ENCODE peak calls at places on chromosomes 6 and 20, in ten cellular contexts. One of them, this sample, is unnamed.

GRCh38 chr6:81166770-81167169 is 585.7 kb downstream of the TENT5A start:
- DNase-seq in IMR-90: peak
- DNase-seq in CD4-positive, CD25-positive, alpha-beta regulatory T cell: no peak
- DNase-seq in lower lobe of right lung: no peak
- DNase-seq in ovary: peak
- DNase-seq in Panc1: no peak
- DNase-seq in A549: no peak
- DNase-seq in PC-3: no peak
- DNase-seq in neural progenitor cell: no peak
- DNase-seq in CD4-positive, alpha-beta memory T cell: no peak
- DNase-seq in this sample: no peak

GRCh38 chr6:136250686-136251008 is 536 bp upstream of the MTFR2 start:
- DNase-seq in IMR-90: no peak
- DNase-seq in neural progenitor cell: no peak
- DNase-seq in CD4-positive, alpha-beta memory T cell: no peak
- DNase-seq in lower lobe of right lung: no peak
- DNase-seq in CD4-positive, CD25-positive, alpha-beta regulatory T cell: no peak
- DNase-seq in A549: no peak
- DNase-seq in ovary: no peak
- DNase-seq in PC-3: no peak
- DNase-seq in Panc1: no peak
- DNase-seq in this sample: no peak

GRCh38 chr6:126176266-126176665 is 163.6 kb upstream of the CENPW start:
- DNase-seq in CD4-positive, alpha-beta memory T cell: no peak
- DNase-seq in Panc1: no peak
- DNase-seq in A549: no peak
- DNase-seq in lower lobe of right lung: no peak
- DNase-seq in PC-3: peak
- DNase-seq in neural progenitor cell: peak
- DNase-seq in IMR-90: peak
- DNase-seq in CD4-positive, CD25-positive, alpha-beta regulatory T cell: no peak
- DNase-seq in ovary: no peak
- DNase-seq in this sample: no peak

GRCh38 chr6:112307707-112308106 is 39.4 kb upstream of the RFPL4B start:
- DNase-seq in CD4-positive, alpha-beta memory T cell: no peak
- DNase-seq in CD4-positive, CD25-positive, alpha-beta regulatory T cell: no peak
- DNase-seq in neural progenitor cell: no peak
- DNase-seq in IMR-90: peak
- DNase-seq in PC-3: no peak
- DNase-seq in Panc1: no peak
- DNase-seq in A549: no peak
- DNase-seq in ovary: no peak
- DNase-seq in lower lobe of right lung: no peak
- DNase-seq in this sample: no peak

GRCh38 chr6:163151212-163151611 is 263.3 kb upstream of the QKI start:
- DNase-seq in neural progenitor cell: peak
- DNase-seq in Panc1: no peak
- DNase-seq in CD4-positive, CD25-positive, alpha-beta regulatory T cell: no peak
- DNase-seq in ovary: no peak
- DNase-seq in CD4-positive, alpha-beta memory T cell: no peak
- DNase-seq in IMR-90: no peak
- DNase-seq in A549: no peak
- DNase-seq in PC-3: no peak
- DNase-seq in lower lobe of right lung: no peak
- DNase-seq in this sample: no peak

GRCh38 chr6:125787791-125788190 is 3.0 kb upstream of the NCOA7 start:
- DNase-seq in ovary: peak
- DNase-seq in Panc1: no peak
- DNase-seq in CD4-positive, CD25-positive, alpha-beta regulatory T cell: no peak
- DNase-seq in A549: no peak
- DNase-seq in lower lobe of right lung: no peak
- DNase-seq in neural progenitor cell: no peak
- DNase-seq in PC-3: peak
- DNase-seq in CD4-positive, alpha-beta memory T cell: no peak
- DNase-seq in IMR-90: peak
- DNase-seq in this sample: no peak

GRCh38 chr6:134584809-134585528 is 267.1 kb upstream of the SGK1 start:
- DNase-seq in A549: no peak
- DNase-seq in CD4-positive, alpha-beta memory T cell: no peak
- DNase-seq in IMR-90: no peak
- DNase-seq in lower lobe of right lung: no peak
- DNase-seq in ovary: no peak
- DNase-seq in CD4-positive, CD25-positive, alpha-beta regulatory T cell: no peak
- DNase-seq in PC-3: no peak
- DNase-seq in neural progenitor cell: no peak
- DNase-seq in Panc1: no peak
- DNase-seq in this sample: no peak

GRCh38 chr20:62356143-62356947 is 10.8 kb downstream of the LAMA5 start:
- DNase-seq in CD4-positive, CD25-positive, alpha-beta regulatory T cell: no peak
- DNase-seq in CD4-positive, alpha-beta memory T cell: no peak
- DNase-seq in ovary: peak
- DNase-seq in PC-3: no peak
- DNase-seq in IMR-90: no peak
- DNase-seq in Panc1: no peak
- DNase-seq in lower lobe of right lung: no peak
- DNase-seq in neural progenitor cell: no peak
- DNase-seq in A549: no peak
- DNase-seq in this sample: no peak

GRCh38 chr6:55782275-55782674 is 93.1 kb downstream of the BMP5 start:
- DNase-seq in A549: no peak
- DNase-seq in CD4-positive, CD25-positive, alpha-beta regulatory T cell: no peak
- DNase-seq in IMR-90: no peak
- DNase-seq in PC-3: no peak
- DNase-seq in neural progenitor cell: peak
- DNase-seq in ovary: no peak
- DNase-seq in CD4-positive, alpha-beta memory T cell: no peak
- DNase-seq in Panc1: no peak
- DNase-seq in lower lobe of right lung: no peak
- DNase-seq in this sample: no peak

GRCh38 chr20:61937963-61938838 is 127.5 kb downstream of the TAF4 start:
- DNase-seq in IMR-90: no peak
- DNase-seq in lower lobe of right lung: peak
- DNase-seq in neural progenitor cell: no peak
- DNase-seq in Panc1: no peak
- DNase-seq in PC-3: no peak
- DNase-seq in CD4-positive, CD25-positive, alpha-beta regulatory T cell: no peak
- DNase-seq in A549: no peak
- DNase-seq in ovary: no peak
- DNase-seq in CD4-positive, alpha-beta memory T cell: no peak
- DNase-seq in this sample: no peak

GRCh38 chr6:135478626-135479025 is 18.9 kb downstream of the AHI1 start:
- DNase-seq in neural progenitor cell: no peak
- DNase-seq in PC-3: no peak
- DNase-seq in CD4-positive, CD25-positive, alpha-beta regulatory T cell: no peak
- DNase-seq in ovary: no peak
- DNase-seq in IMR-90: no peak
- DNase-seq in CD4-positive, alpha-beta memory T cell: no peak
- DNase-seq in A549: no peak
- DNase-seq in Panc1: no peak
- DNase-seq in lower lobe of right lung: no peak
- DNase-seq in this sample: no peak

GRCh38 chr20:33445881-33446615 is 2.5 kb upstream of the SNTA1 start:
- DNase-seq in PC-3: no peak
- DNase-seq in lower lobe of right lung: no peak
- DNase-seq in CD4-positive, alpha-beta memory T cell: no peak
- DNase-seq in Panc1: no peak
- DNase-seq in A549: no peak
- DNase-seq in ovary: no peak
- DNase-seq in neural progenitor cell: no peak
- DNase-seq in IMR-90: no peak
- DNase-seq in CD4-positive, CD25-positive, alpha-beta regulatory T cell: no peak
- DNase-seq in this sample: no peak

GRCh38 chr6:20542927-20543602 is 8.8 kb downstream of the CDKAL1 start:
- DNase-seq in A549: no peak
- DNase-seq in IMR-90: peak
- DNase-seq in PC-3: peak
- DNase-seq in Panc1: peak
- DNase-seq in CD4-positive, alpha-beta memory T cell: no peak
- DNase-seq in neural progenitor cell: no peak
- DNase-seq in CD4-positive, CD25-positive, alpha-beta regulatory T cell: no peak
- DNase-seq in lower lobe of right lung: no peak
- DNase-seq in ovary: no peak
- DNase-seq in this sample: peak

GRCh38 chr20:51497542-51498467 is 44.7 kb downstream of the NFATC2 start:
- DNase-seq in ovary: no peak
- DNase-seq in PC-3: no peak
- DNase-seq in CD4-positive, CD25-positive, alpha-beta regulatory T cell: peak
- DNase-seq in lower lobe of right lung: peak
- DNase-seq in neural progenitor cell: no peak
- DNase-seq in IMR-90: peak
- DNase-seq in A549: no peak
- DNase-seq in Panc1: no peak
- DNase-seq in CD4-positive, alpha-beta memory T cell: peak
- DNase-seq in this sample: no peak

DNA sequence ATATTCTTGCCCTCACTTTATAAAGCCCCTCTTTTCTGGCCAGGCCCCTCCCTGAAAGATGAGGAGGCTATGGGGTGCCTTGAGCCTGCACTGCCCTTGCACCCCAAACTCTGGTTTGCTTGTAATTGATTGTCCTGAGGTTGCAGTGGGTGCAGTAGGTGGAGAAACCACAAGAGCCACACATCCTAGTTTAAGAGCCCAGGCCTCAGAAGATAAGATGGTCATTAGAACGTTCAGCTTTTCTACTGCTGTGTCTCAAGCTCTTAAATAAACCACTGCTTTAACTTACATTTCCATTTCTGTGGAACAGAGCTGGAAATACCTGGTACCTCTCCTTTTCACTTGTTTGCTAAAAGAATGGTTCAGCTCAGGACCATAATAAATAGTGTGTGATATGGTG is 9.0 kb downstream of the MRAP2 start:
- DNase-seq in A549: no peak
- DNase-seq in IMR-90: no peak
- DNase-seq in ovary: no peak
- DNase-seq in Panc1: no peak
- DNase-seq in CD4-positive, CD25-positive, alpha-beta regulatory T cell: no peak
- DNase-seq in neural progenitor cell: no peak
- DNase-seq in CD4-positive, alpha-beta memory T cell: no peak
- DNase-seq in lower lobe of right lung: no peak
- DNase-seq in PC-3: no peak
- DNase-seq in this sample: no peak
- H3K27ac ChIP-seq in A549: no peak
- H3K27ac ChIP-seq in IMR-90: no peak
- H3K27ac ChIP-seq in ovary: no peak
- H3K27ac ChIP-seq in Panc1: no peak
- H3K27ac ChIP-seq in CD4-positive, CD25-positive, alpha-beta regulatory T cell: no peak
- H3K27ac ChIP-seq in neural progenitor cell: no peak
- H3K27ac ChIP-seq in CD4-positive, alpha-beta memory T cell: no peak
- H3K27ac ChIP-seq in lower lobe of right lung: no peak
- H3K27ac ChIP-seq in PC-3: no peak
- H3K27ac ChIP-seq in this sample: no peak

GRCh38 chr20:35317416-35317815 is 25.2 kb upstream of the FAM83C start:
- DNase-seq in ovary: no peak
- DNase-seq in lower lobe of right lung: no peak
- DNase-seq in Panc1: no peak
- DNase-seq in PC-3: no peak
- DNase-seq in IMR-90: peak
- DNase-seq in CD4-positive, CD25-positive, alpha-beta regulatory T cell: no peak
- DNase-seq in neural progenitor cell: no peak
- DNase-seq in A549: no peak
- DNase-seq in CD4-positive, alpha-beta memory T cell: no peak
- DNase-seq in this sample: no peak
- H3K27ac ChIP-seq in ovary: no peak
- H3K27ac ChIP-seq in lower lobe of right lung: no peak
- H3K27ac ChIP-seq in Panc1: peak
- H3K27ac ChIP-seq in PC-3: peak
- H3K27ac ChIP-seq in IMR-90: peak
- H3K27ac ChIP-seq in CD4-positive, CD25-positive, alpha-beta regulatory T cell: no peak
- H3K27ac ChIP-seq in neural progenitor cell: no peak
- H3K27ac ChIP-seq in A549: peak
- H3K27ac ChIP-seq in CD4-positive, alpha-beta memory T cell: no peak
- H3K27ac ChIP-seq in this sample: peak

GRCh38 chr6:33592595-33593413 is 12.7 kb upstream of the BAK1 start:
- DNase-seq in A549: no peak
- DNase-seq in IMR-90: no peak
- DNase-seq in neural progenitor cell: peak
- DNase-seq in PC-3: no peak
- DNase-seq in ovary: peak
- DNase-seq in Panc1: no peak
- DNase-seq in CD4-positive, alpha-beta memory T cell: peak
- DNase-seq in CD4-positive, CD25-positive, alpha-beta regulatory T cell: peak
- DNase-seq in lower lobe of right lung: peak
- DNase-seq in this sample: no peak

GRCh38 chr6:33589723-33590530 is 9.9 kb upstream of the BAK1 start:
- DNase-seq in IMR-90: peak
- DNase-seq in ovary: peak
- DNase-seq in lower lobe of right lung: peak
- DNase-seq in A549: peak
- DNase-seq in CD4-positive, alpha-beta memory T cell: peak
- DNase-seq in neural progenitor cell: peak
- DNase-seq in Panc1: peak
- DNase-seq in CD4-positive, CD25-positive, alpha-beta regulatory T cell: no peak
- DNase-seq in PC-3: peak
- DNase-seq in this sample: peak

GRCh38 chr6:33590531-33591198 is 10.6 kb upstream of the BAK1 start:
- DNase-seq in neural progenitor cell: no peak
- DNase-seq in A549: peak
- DNase-seq in lower lobe of right lung: peak
- DNase-seq in ovary: peak
- DNase-seq in Panc1: no peak
- DNase-seq in CD4-positive, alpha-beta memory T cell: no peak
- DNase-seq in CD4-positive, CD25-positive, alpha-beta regulatory T cell: no peak
- DNase-seq in PC-3: peak
- DNase-seq in IMR-90: no peak
- DNase-seq in this sample: no peak

GRCh38 chr6:33592280-33592594 is 12.2 kb upstream of the BAK1 start:
- DNase-seq in lower lobe of right lung: no peak
- DNase-seq in A549: no peak
- DNase-seq in CD4-positive, CD25-positive, alpha-beta regulatory T cell: no peak
- DNase-seq in PC-3: no peak
- DNase-seq in CD4-positive, alpha-beta memory T cell: no peak
- DNase-seq in ovary: no peak
- DNase-seq in IMR-90: no peak
- DNase-seq in neural progenitor cell: no peak
- DNase-seq in Panc1: no peak
- DNase-seq in this sample: no peak

DNA sequence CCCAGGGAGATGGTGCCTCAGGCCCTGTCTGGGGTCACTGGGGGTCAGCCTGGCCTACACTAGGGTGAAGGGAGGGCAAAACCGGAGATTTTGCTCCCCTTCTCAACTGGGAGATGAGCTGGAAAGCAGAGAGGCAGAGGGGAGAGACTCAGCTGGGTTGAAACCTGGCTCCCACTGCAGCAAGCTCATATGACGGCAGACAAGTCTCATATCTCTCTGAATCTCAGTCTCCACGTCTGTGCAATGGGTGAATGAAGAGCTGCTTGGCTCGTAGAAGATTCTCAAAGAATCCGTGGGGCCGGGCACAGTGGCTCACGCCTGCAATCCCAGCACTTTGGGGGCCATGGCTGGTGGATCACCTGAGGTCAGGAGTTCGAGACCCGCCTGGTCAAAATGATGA is 11.6 kb upstream of the BAK1 start:
- DNase-seq in lower lobe of right lung: no peak
- DNase-seq in neural progenitor cell: no peak
- DNase-seq in CD4-positive, CD25-positive, alpha-beta regulatory T cell: no peak
- DNase-seq in IMR-90: no peak
- DNase-seq in Panc1: no peak
- DNase-seq in A549: no peak
- DNase-seq in CD4-positive, alpha-beta memory T cell: no peak
- DNase-seq in ovary: no peak
- DNase-seq in PC-3: no peak
- DNase-seq in this sample: no peak
- H3K27ac ChIP-seq in lower lobe of right lung: peak
- H3K27ac ChIP-seq in neural progenitor cell: no peak
- H3K27ac ChIP-seq in CD4-positive, CD25-positive, alpha-beta regulatory T cell: no peak
- H3K27ac ChIP-seq in IMR-90: no peak
- H3K27ac ChIP-seq in Panc1: peak
- H3K27ac ChIP-seq in A549: peak
- H3K27ac ChIP-seq in CD4-positive, alpha-beta memory T cell: no peak
- H3K27ac ChIP-seq in ovary: no peak
- H3K27ac ChIP-seq in PC-3: peak
- H3K27ac ChIP-seq in this sample: peak

GRCh38 chr6:128600397-128600951 is 80.1 kb upstream of the PTPRK start:
- DNase-seq in CD4-positive, alpha-beta memory T cell: no peak
- DNase-seq in CD4-positive, CD25-positive, alpha-beta regulatory T cell: no peak
- DNase-seq in Panc1: no peak
- DNase-seq in neural progenitor cell: no peak
- DNase-seq in ovary: no peak
- DNase-seq in PC-3: peak
- DNase-seq in IMR-90: peak
- DNase-seq in A549: peak
- DNase-seq in lower lobe of right lung: no peak
- DNase-seq in this sample: no peak
- H3K27ac ChIP-seq in CD4-positive, alpha-beta memory T cell: no peak
- H3K27ac ChIP-seq in CD4-positive, CD25-positive, alpha-beta regulatory T cell: no peak
- H3K27ac ChIP-seq in Panc1: no peak
- H3K27ac ChIP-seq in neural progenitor cell: no peak
- H3K27ac ChIP-seq in ovary: no peak
- H3K27ac ChIP-seq in PC-3: peak
- H3K27ac ChIP-seq in IMR-90: no peak
- H3K27ac ChIP-seq in A549: no peak
- H3K27ac ChIP-seq in lower lobe of right lung: no peak
- H3K27ac ChIP-seq in this sample: peak

This sample was measured in epithelial cell of prostate.